ENCODE peak calls at places on chromosomes 4 and X, in ten cellular contexts. W is dorsolateral prefrontal cortex; R is PC-3; M is H9; L is stimulated activated CD4-positive, alpha-beta T cell treated with anti-CD3 and anti-CD28 coated beads, Interleukin-12 subunit alpha, Interleukin-12 subunit beta, amount 100 ng/mL, for 48 hours; E is activated CD4-positive, alpha-beta T cell treated with anti-CD3 and anti-CD28 coated beads, Interleukin-2, amount 50 U/mL, for 48 hours; D is HCT116; S is GM06990; B is H7; V is left cardiac atrium. N is an unnamed sample.
A peak's percentile ranks its signal among the peaks of the same experiment; 100 is the strongest.

GRCh38 chr4:107035711-107036601 is at the start of gene DKK2:
- DNase-seq in E (peak; percentile 3), L (no peak), B (peak; percentile 50), S (no peak), D (no peak), W (peak; percentile 32), V (peak; percentile 47), M (peak; percentile 41), R (no peak), N (no peak)

GRCh38 chr4:33954759-33955158 is 2289.6 kb downstream of the ARAP2 start:
- DNase-seq in W (no peak), M (no peak), L (no peak), R (no peak), V (no peak), B (no peak), D (no peak), S (no peak), E (no peak), N (no peak)

GRCh38 chrX:40244980-40245379 is 147.2 kb upstream of the BCOR start:
- DNase-seq in E (no peak), S (no peak), W (no peak), B (peak; percentile 66), M (no peak), L (no peak), V (no peak), D (no peak), R (no peak), N (no peak)

GRCh38 chr4:24533364-24533763 is 51.0 kb downstream of the DHX15 start:
- DNase-seq in D (no peak), B (no peak), E (no peak), S (no peak), M (no peak), L (no peak), W (no peak), R (peak; percentile 32), V (no peak), N (no peak)

GRCh38 chr4:26288308-26288982 is 32.4 kb upstream of the RBPJ start:
- DNase-seq in B (no peak), M (no peak), E (peak; percentile 31), S (peak; percentile 60), L (peak; percentile 24), D (no peak), V (no peak), W (no peak), R (peak; percentile 59), N (no peak)

GRCh38 chrX:132470830-132471229 is 18.0 kb downstream of the MBNL3 start:
- DNase-seq in M (no peak), E (no peak), V (no peak), W (no peak), D (no peak), B (no peak), R (no peak), S (no peak), L (no peak), N (no peak)

GRCh38 chr4:26034849-26035248 is 120.8 kb downstream of the SMIM20 start:
- DNase-seq in D (no peak), S (no peak), E (peak; percentile 49), B (no peak), M (no peak), L (no peak), W (no peak), V (no peak), R (no peak), N (no peak)

GRCh38 chr4:163090997-163091684 is 75.5 kb downstream of the NAF1 start:
- DNase-seq in E (no peak), B (no peak), R (no peak), M (no peak), L (no peak), D (no peak), V (no peak), W (no peak), S (no peak), N (no peak)

GRCh38 chrX:65522739-65523372 is 11.7 kb downstream of the LAS1L start:
- DNase-seq in M (no peak), D (no peak), R (peak; percentile 41), S (no peak), V (no peak), L (no peak), B (no peak), E (no peak), W (no peak), N (no peak)

GRCh38 chrX:38923451-38923969 is 122.3 kb downstream of the MID1IP1 start:
- DNase-seq in D (no peak), R (no peak), S (peak; percentile 18), V (no peak), B (no peak), L (no peak), W (no peak), E (no peak), M (no peak), N (no peak)

GRCh38 chr4:156293657-156294297 is 340.1 kb upstream of the CTSO start:
- DNase-seq in D (no peak), M (no peak), V (no peak), B (no peak), L (no peak), W (no peak), S (no peak), R (peak; percentile 79), E (no peak), N (peak; percentile 11)

GRCh38 chr4:1638873-1639272 is 45.2 kb downstream of the FAM53A start:
- DNase-seq in B (no peak), V (no peak), R (no peak), M (no peak), L (no peak), E (no peak), D (no peak), W (no peak), S (no peak), N (no peak)

GRCh38 chr4:72744103-72744725 is 175.2 kb upstream of the ADAMTS3 start:
- DNase-seq in B (no peak), M (no peak), V (no peak), E (no peak), L (no peak), W (no peak), R (no peak), D (no peak), S (no peak), N (no peak)

GRCh38 chrX:136747003-136747986 is 33.4 kb downstream of the ARHGEF6 start:
- DNase-seq in B (no peak), D (no peak), L (no peak), W (no peak), V (no peak), M (no peak), R (no peak), S (no peak), E (peak; percentile 21), N (no peak)

GRCh38 chr4:8238061-8238511 is 31.5 kb upstream of the HTRA3 start:
- DNase-seq in R (no peak), E (no peak), B (no peak), V (no peak), S (no peak), M (no peak), W (no peak), D (no peak), L (no peak), N (no peak)

GRCh38 chr4:87130985-87131753 is 89.2 kb downstream of the KLHL8 start:
- DNase-seq in W (no peak), B (no peak), E (no peak), D (no peak), V (no peak), M (no peak), R (no peak), L (no peak), S (no peak), N (no peak)

GRCh38 chrX:107355533-107355932 is 93.9 kb upstream of the FRMPD3 start:
- DNase-seq in W (no peak), D (no peak), L (no peak), R (no peak), M (peak; percentile 59), E (no peak), B (peak; percentile 51), S (no peak), V (no peak), N (no peak)

GRCh38 chr4:73705056-73705432 is 35.3 kb upstream of the CXCL8 start:
- DNase-seq in L (no peak), S (no peak), E (no peak), R (peak; percentile 92), V (no peak), D (no peak), W (no peak), M (no peak), B (peak; percentile 4), N (no peak)

GRCh38 chr4:52606766-52607165 is 52.3 kb downstream of the USP46 start:
- DNase-seq in B (no peak), D (no peak), E (no peak), L (no peak), V (no peak), W (no peak), M (no peak), S (no peak), R (no peak), N (no peak)